ENCODE peak calls at places on chromosomes 13 and 19, in five cellular contexts. X is anterior cingulate cortex, I is T1000, O is esophagus muscularis mucosa, W is fibroblast of villous mesenchyme. K is an unnamed sample.

GRCh38 chr19:861756-862528 is 2.5 kb downstream of the CFD start:
- DNase-seq in X (no peak), I (peak), O (no peak), W (no peak), K (no peak)

GRCh38 chr13:25372275-25373081 is 704 bp downstream of the ATP8A2 start:
- DNase-seq in X (no peak), I (no peak), O (no peak), W (no peak), K (peak)

GRCh38 chr13:98246538-98247172 is 69.6 kb upstream of the RNF113B start:
- DNase-seq in X (no peak), I (no peak), O (no peak), W (no peak), K (no peak)

GRCh38 chr19:56142087-56142787 is 1.1 kb downstream of the ZNF444 start:
- DNase-seq in X (no peak), I (no peak), O (no peak), W (no peak), K (no peak)

GRCh38 chr13:41682766-41683165 is 225.4 kb downstream of the RGCC start:
- DNase-seq in X (no peak), I (no peak), O (no peak), W (no peak), K (no peak)

GRCh38 chr19:54453921-54454780 is 5.2 kb downstream of the LENG8 start:
- DNase-seq in X (no peak), I (no peak), O (no peak), W (no peak), K (no peak)

GRCh38 chr13:51729853-51730553 is 74.0 kb downstream of the DHRS12 start:
- DNase-seq in X (no peak), I (no peak), O (no peak), W (peak), K (no peak)

GRCh38 chr19:33063356-33064116 is 1.2 kb downstream of the RHPN2 start:
- DNase-seq in X (no peak), I (no peak), O (no peak), W (peak), K (no peak)

GRCh38 chr19:39448271-39448670 is 2.9 kb downstream of the SUPT5H start:
- DNase-seq in X (no peak), I (no peak), O (no peak), W (peak), K (no peak)

GRCh38 chr19:11373166-11373884 is 1.1 kb upstream of the SWSAP1 start:
- DNase-seq in X (peak), I (no peak), O (no peak), W (no peak), K (peak)

GRCh38 chr19:42149447-42150202 is 17.4 kb upstream of the POU2F2 start:
- DNase-seq in X (no peak), I (no peak), O (no peak), W (no peak), K (no peak)

GRCh38 chr13:97307882-97308624 is 85.9 kb downstream of the MBNL2 start:
- DNase-seq in X (peak), I (peak), O (no peak), W (peak), K (no peak)

GRCh38 chr19:47284324-47284899 is 9.7 kb downstream of the INAFM1 start:
- DNase-seq in X (no peak), I (peak), O (no peak), W (peak), K (peak)

GRCh38 chr19:46644720-46645119 is 8.7 kb upstream of the GNG8 start:
- DNase-seq in X (no peak), I (no peak), O (no peak), W (no peak), K (no peak)

GRCh38 chr19:30791116-30791515 is 418.9 kb downstream of the ZNF536 start:
- DNase-seq in X (no peak), I (no peak), O (peak), W (no peak), K (no peak)

GRCh38 chr13:50130686-50131051 is 115.4 kb downstream of the KCNRG start:
- DNase-seq in X (no peak), I (no peak), O (no peak), W (peak), K (no peak)

GRCh38 chr19:9078651-9079050 is 8.2 kb upstream of the OR1M1 start:
- DNase-seq in X (no peak), I (no peak), O (no peak), W (no peak), K (no peak)

GRCh38 chr19:51664131-51664530 is 17.5 kb upstream of the SIGLEC14 start:
- DNase-seq in X (no peak), I (no peak), O (no peak), W (no peak), K (no peak)